ENCODE peak calls at places on chromosomes 6 and 20, in six cellular contexts. One of them, this sample, is unnamed.

GRCh38 chr6:169162968-169163903 is 90.4 kb downstream of the THBS2 start:
- DNase-seq in cardiac muscle cell: no peak
- DNase-seq in aorta: peak
- DNase-seq in mammary epithelial cell: peak
- DNase-seq in left ventricle myocardium inferior: no peak
- DNase-seq in AG04450: peak
- DNase-seq in this sample: peak

GRCh38 chr20:45342863-45343444 is 5.3 kb downstream of the SDC4 start:
- DNase-seq in cardiac muscle cell: no peak
- DNase-seq in aorta: no peak
- DNase-seq in mammary epithelial cell: no peak
- DNase-seq in left ventricle myocardium inferior: no peak
- DNase-seq in AG04450: no peak
- DNase-seq in this sample: no peak

GRCh38 chr6:44477293-44477894 is 89.9 kb downstream of the CDC5L start:
- DNase-seq in cardiac muscle cell: no peak
- DNase-seq in aorta: no peak
- DNase-seq in mammary epithelial cell: no peak
- DNase-seq in left ventricle myocardium inferior: no peak
- DNase-seq in AG04450: no peak
- DNase-seq in this sample: no peak

GRCh38 chr20:48332555-48332954 is 495.2 kb downstream of the PREX1 start:
- DNase-seq in cardiac muscle cell: no peak
- DNase-seq in aorta: no peak
- DNase-seq in mammary epithelial cell: no peak
- DNase-seq in left ventricle myocardium inferior: no peak
- DNase-seq in AG04450: no peak
- DNase-seq in this sample: no peak

GRCh38 chr20:36847009-36847709 is 28.8 kb upstream of the TLDC2 start:
- DNase-seq in cardiac muscle cell: peak
- DNase-seq in aorta: peak
- DNase-seq in mammary epithelial cell: peak
- DNase-seq in left ventricle myocardium inferior: peak
- DNase-seq in AG04450: peak
- DNase-seq in this sample: no peak

GRCh38 chr6:52155791-52156576 is 30.2 kb upstream of the IL17A start:
- DNase-seq in cardiac muscle cell: no peak
- DNase-seq in aorta: no peak
- DNase-seq in mammary epithelial cell: peak
- DNase-seq in left ventricle myocardium inferior: no peak
- DNase-seq in AG04450: no peak
- DNase-seq in this sample: no peak

GRCh38 chr20:35821807-35822242 is 50.0 kb downstream of the PHF20 start:
- DNase-seq in cardiac muscle cell: no peak
- DNase-seq in aorta: no peak
- DNase-seq in mammary epithelial cell: peak
- DNase-seq in left ventricle myocardium inferior: no peak
- DNase-seq in AG04450: no peak
- DNase-seq in this sample: no peak

GRCh38 chr20:34065260-34065659 is 46.8 kb downstream of the EIF2S2 start:
- DNase-seq in cardiac muscle cell: no peak
- DNase-seq in aorta: no peak
- DNase-seq in mammary epithelial cell: peak
- DNase-seq in left ventricle myocardium inferior: no peak
- DNase-seq in AG04450: peak
- DNase-seq in this sample: no peak

GRCh38 chr6:76420094-76420493 is 347.6 kb upstream of the IMPG1 start:
- DNase-seq in cardiac muscle cell: no peak
- DNase-seq in aorta: no peak
- DNase-seq in mammary epithelial cell: no peak
- DNase-seq in left ventricle myocardium inferior: no peak
- DNase-seq in AG04450: no peak
- DNase-seq in this sample: no peak

GRCh38 chr6:131368077-131368911 is 204.7 kb upstream of the ARG1 start:
- DNase-seq in cardiac muscle cell: no peak
- DNase-seq in aorta: peak
- DNase-seq in mammary epithelial cell: no peak
- DNase-seq in left ventricle myocardium inferior: peak
- DNase-seq in AG04450: no peak
- DNase-seq in this sample: no peak

GRCh38 chr6:168007592-168008338 is 10.3 kb downstream of the KIF25 start:
- DNase-seq in cardiac muscle cell: no peak
- DNase-seq in aorta: peak
- DNase-seq in mammary epithelial cell: peak
- DNase-seq in left ventricle myocardium inferior: no peak
- DNase-seq in AG04450: peak
- DNase-seq in this sample: peak

GRCh38 chr6:4906293-4906941 is 97.4 kb downstream of the RPP40 start:
- DNase-seq in cardiac muscle cell: no peak
- DNase-seq in aorta: no peak
- DNase-seq in mammary epithelial cell: no peak
- DNase-seq in left ventricle myocardium inferior: no peak
- DNase-seq in AG04450: no peak
- DNase-seq in this sample: no peak
- H3K27ac ChIP-seq in cardiac muscle cell: peak
- H3K27ac ChIP-seq in aorta: no peak
- H3K27ac ChIP-seq in mammary epithelial cell: no peak
- H3K27ac ChIP-seq in left ventricle myocardium inferior: no peak
- H3K27ac ChIP-seq in AG04450: no peak
- H3K27ac ChIP-seq in this sample: no peak

GRCh38 chr6:157557541-157557940 is 176.6 kb downstream of the ZDHHC14 start:
- DNase-seq in cardiac muscle cell: no peak
- DNase-seq in aorta: no peak
- DNase-seq in mammary epithelial cell: no peak
- DNase-seq in left ventricle myocardium inferior: no peak
- DNase-seq in AG04450: no peak
- DNase-seq in this sample: no peak

GRCh38 chr6:157558487-157559200 is 177.7 kb downstream of the ZDHHC14 start:
- DNase-seq in cardiac muscle cell: no peak
- DNase-seq in aorta: no peak
- DNase-seq in mammary epithelial cell: no peak
- DNase-seq in left ventricle myocardium inferior: no peak
- DNase-seq in AG04450: no peak
- DNase-seq in this sample: no peak

GRCh38 chr6:157558049-157558448 is 177.1 kb downstream of the ZDHHC14 start:
- DNase-seq in cardiac muscle cell: peak
- DNase-seq in aorta: no peak
- DNase-seq in mammary epithelial cell: no peak
- DNase-seq in left ventricle myocardium inferior: no peak
- DNase-seq in AG04450: no peak
- DNase-seq in this sample: no peak

GRCh38 chr6:157561037-157561790 is 180.2 kb downstream of the ZDHHC14 start:
- DNase-seq in cardiac muscle cell: no peak
- DNase-seq in aorta: no peak
- DNase-seq in mammary epithelial cell: no peak
- DNase-seq in left ventricle myocardium inferior: no peak
- DNase-seq in AG04450: no peak
- DNase-seq in this sample: no peak

GRCh38 chr6:157559201-157559756 is 178.3 kb downstream of the ZDHHC14 start:
- DNase-seq in cardiac muscle cell: no peak
- DNase-seq in aorta: no peak
- DNase-seq in mammary epithelial cell: no peak
- DNase-seq in left ventricle myocardium inferior: no peak
- DNase-seq in AG04450: no peak
- DNase-seq in this sample: no peak
- H3K27ac ChIP-seq in cardiac muscle cell: no peak
- H3K27ac ChIP-seq in aorta: no peak
- H3K27ac ChIP-seq in mammary epithelial cell: no peak
- H3K27ac ChIP-seq in left ventricle myocardium inferior: no peak
- H3K27ac ChIP-seq in AG04450: no peak
- H3K27ac ChIP-seq in this sample: no peak

DNA sequence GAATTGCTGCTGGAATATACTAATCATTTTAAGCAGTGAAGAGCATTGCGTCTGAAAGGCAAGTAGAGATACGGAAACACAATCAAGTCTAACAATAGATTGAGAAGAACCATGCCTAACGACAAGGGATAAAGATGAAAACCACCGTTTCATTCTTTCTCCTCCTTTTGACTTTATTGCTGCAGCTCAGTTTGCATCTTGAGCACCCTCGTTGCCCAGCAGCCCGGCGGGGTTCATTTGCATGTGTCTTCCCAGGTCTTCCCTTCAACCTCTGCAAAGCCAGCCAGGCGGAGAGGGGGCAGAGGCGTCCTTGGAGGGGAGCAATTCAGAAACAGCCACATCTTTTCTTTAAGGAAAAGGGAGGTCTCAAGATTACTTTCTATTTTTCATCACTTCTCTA is 18.5 kb upstream of the PXDC1 start:
- DNase-seq in cardiac muscle cell: no peak
- DNase-seq in aorta: no peak
- DNase-seq in mammary epithelial cell: no peak
- DNase-seq in left ventricle myocardium inferior: no peak
- DNase-seq in AG04450: no peak
- DNase-seq in this sample: no peak
- H3K27ac ChIP-seq in cardiac muscle cell: no peak
- H3K27ac ChIP-seq in aorta: no peak
- H3K27ac ChIP-seq in mammary epithelial cell: no peak
- H3K27ac ChIP-seq in left ventricle myocardium inferior: no peak
- H3K27ac ChIP-seq in AG04450: no peak
- H3K27ac ChIP-seq in this sample: no peak

GRCh38 chr20:11982958-11983470 is 65.3 kb downstream of the BTBD3 start:
- DNase-seq in cardiac muscle cell: no peak
- DNase-seq in aorta: no peak
- DNase-seq in mammary epithelial cell: no peak
- DNase-seq in left ventricle myocardium inferior: no peak
- DNase-seq in AG04450: no peak
- DNase-seq in this sample: no peak
- H3K27ac ChIP-seq in cardiac muscle cell: no peak
- H3K27ac ChIP-seq in aorta: no peak
- H3K27ac ChIP-seq in mammary epithelial cell: no peak
- H3K27ac ChIP-seq in left ventricle myocardium inferior: no peak
- H3K27ac ChIP-seq in AG04450: no peak
- H3K27ac ChIP-seq in this sample: no peak

GRCh38 chr6:108778421-108779186 is 69.6 kb upstream of the ARMC2 start:
- DNase-seq in cardiac muscle cell: no peak
- DNase-seq in aorta: no peak
- DNase-seq in mammary epithelial cell: no peak
- DNase-seq in left ventricle myocardium inferior: no peak
- DNase-seq in AG04450: no peak
- DNase-seq in this sample: no peak

GRCh38 chr6:108779521-108779920 is 68.7 kb upstream of the ARMC2 start:
- DNase-seq in cardiac muscle cell: no peak
- DNase-seq in aorta: no peak
- DNase-seq in mammary epithelial cell: no peak
- DNase-seq in left ventricle myocardium inferior: no peak
- DNase-seq in AG04450: no peak
- DNase-seq in this sample: no peak

GRCh38 chr6:108782231-108783041 is 65.8 kb upstream of the ARMC2 start:
- DNase-seq in cardiac muscle cell: peak
- DNase-seq in aorta: peak
- DNase-seq in mammary epithelial cell: peak
- DNase-seq in left ventricle myocardium inferior: peak
- DNase-seq in AG04450: peak
- DNase-seq in this sample: peak

GRCh38 chr6:108780784-108781183 is 67.4 kb upstream of the ARMC2 start:
- DNase-seq in cardiac muscle cell: no peak
- DNase-seq in aorta: no peak
- DNase-seq in mammary epithelial cell: no peak
- DNase-seq in left ventricle myocardium inferior: no peak
- DNase-seq in AG04450: no peak
- DNase-seq in this sample: no peak

DNA sequence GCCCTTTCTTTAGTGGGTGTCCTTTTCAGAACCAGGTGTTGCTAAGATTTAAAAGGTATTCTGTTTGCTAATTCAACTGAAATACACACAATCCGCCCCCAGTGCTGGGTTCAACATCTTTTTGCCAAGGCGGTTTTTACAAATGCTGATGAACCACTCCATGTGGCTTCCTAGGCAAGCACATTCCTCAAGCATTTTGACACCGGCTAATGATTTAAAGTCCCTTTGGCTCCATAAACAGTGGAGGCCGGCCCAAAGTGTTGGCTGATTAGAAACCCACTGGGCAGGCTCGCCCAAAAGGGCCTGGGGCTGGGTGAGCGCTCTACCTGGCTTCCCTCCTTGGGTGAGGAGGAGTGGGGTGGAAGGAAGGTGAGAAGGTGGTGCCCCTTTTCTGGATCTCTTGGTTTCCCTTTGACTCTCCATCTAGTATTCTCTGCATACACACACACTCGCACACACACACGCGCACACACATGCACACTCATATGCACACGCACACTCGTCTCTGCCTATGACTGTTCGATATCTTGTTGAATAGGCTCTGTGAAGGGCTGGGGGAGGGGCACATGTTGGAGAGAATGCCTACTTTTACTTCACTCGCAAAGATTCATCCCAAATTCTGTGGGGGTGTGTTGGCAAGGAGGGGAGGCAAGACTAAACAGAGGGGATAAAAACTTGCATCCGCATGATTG is 66.7 kb upstream of the ARMC2 start:
- DNase-seq in cardiac muscle cell: no peak
- DNase-seq in aorta: no peak
- DNase-seq in mammary epithelial cell: peak
- DNase-seq in left ventricle myocardium inferior: no peak
- DNase-seq in AG04450: no peak
- DNase-seq in this sample: no peak
- H3K27ac ChIP-seq in cardiac muscle cell: no peak
- H3K27ac ChIP-seq in aorta: no peak
- H3K27ac ChIP-seq in mammary epithelial cell: no peak
- H3K27ac ChIP-seq in left ventricle myocardium inferior: peak
- H3K27ac ChIP-seq in AG04450: no peak
- H3K27ac ChIP-seq in this sample: peak

GRCh38 chr6:73577605-73578160 is 56.9 kb upstream of the EEF1A1 start:
- DNase-seq in cardiac muscle cell: no peak
- DNase-seq in aorta: no peak
- DNase-seq in mammary epithelial cell: no peak
- DNase-seq in left ventricle myocardium inferior: no peak
- DNase-seq in AG04450: no peak
- DNase-seq in this sample: no peak

GRCh38 chr6:73579851-73580246 is 59.0 kb upstream of the EEF1A1 start:
- DNase-seq in cardiac muscle cell: no peak
- DNase-seq in aorta: no peak
- DNase-seq in mammary epithelial cell: peak
- DNase-seq in left ventricle myocardium inferior: no peak
- DNase-seq in AG04450: peak
- DNase-seq in this sample: peak

GRCh38 chr6:73579389-73579788 is 58.6 kb upstream of the EEF1A1 start:
- DNase-seq in cardiac muscle cell: no peak
- DNase-seq in aorta: peak
- DNase-seq in mammary epithelial cell: no peak
- DNase-seq in left ventricle myocardium inferior: no peak
- DNase-seq in AG04450: no peak
- DNase-seq in this sample: no peak

GRCh38 chr6:73580247-73581149 is 59.7 kb upstream of the EEF1A1 start:
- DNase-seq in cardiac muscle cell: peak
- DNase-seq in aorta: peak
- DNase-seq in mammary epithelial cell: peak
- DNase-seq in left ventricle myocardium inferior: peak
- DNase-seq in AG04450: peak
- DNase-seq in this sample: peak

GRCh38 chr6:73581293-73581692 is 60.5 kb upstream of the EEF1A1 start:
- DNase-seq in cardiac muscle cell: no peak
- DNase-seq in aorta: no peak
- DNase-seq in mammary epithelial cell: no peak
- DNase-seq in left ventricle myocardium inferior: no peak
- DNase-seq in AG04450: no peak
- DNase-seq in this sample: no peak
- H3K27ac ChIP-seq in cardiac muscle cell: no peak
- H3K27ac ChIP-seq in aorta: no peak
- H3K27ac ChIP-seq in mammary epithelial cell: peak
- H3K27ac ChIP-seq in left ventricle myocardium inferior: peak
- H3K27ac ChIP-seq in AG04450: peak
- H3K27ac ChIP-seq in this sample: peak

This sample was measured in Panc1.